ENCODE peak calls at places on chromosomes 1 and 21, in ten cellular contexts. One of them, this sample, is unnamed.

GRCh38 chr1:228150458-228151169 is 884 bp downstream of the GJC2 start:
- DNase-seq in astrocyte of the spinal cord: peak
- DNase-seq in effector memory CD4-positive, alpha-beta T cell: no peak
- DNase-seq in HL-60: no peak
- DNase-seq in D341Med: peak
- DNase-seq in breast epithelium: no peak
- DNase-seq in NCI-H748 treated with DMSO at 0.1 percent for 48 hours: no peak
- DNase-seq in T-helper 22 cell: no peak
- DNase-seq in ecto neural progenitor cell: no peak
- DNase-seq in fibroblast of gingiva: peak
- DNase-seq in this sample: no peak

GRCh38 chr1:94579876-94580294 is 38.3 kb upstream of the F3 start:
- DNase-seq in ecto neural progenitor cell: no peak
- DNase-seq in astrocyte of the spinal cord: peak
- DNase-seq in breast epithelium: no peak
- DNase-seq in fibroblast of gingiva: peak
- DNase-seq in effector memory CD4-positive, alpha-beta T cell: no peak
- DNase-seq in NCI-H748 treated with DMSO at 0.1 percent for 48 hours: no peak
- DNase-seq in D341Med: no peak
- DNase-seq in T-helper 22 cell: no peak
- DNase-seq in HL-60: no peak
- DNase-seq in this sample: no peak

GRCh38 chr1:42439940-42440339 is 15.9 kb downstream of the ZMYND12 start:
- DNase-seq in astrocyte of the spinal cord: peak
- DNase-seq in T-helper 22 cell: no peak
- DNase-seq in NCI-H748 treated with DMSO at 0.1 percent for 48 hours: no peak
- DNase-seq in effector memory CD4-positive, alpha-beta T cell: no peak
- DNase-seq in breast epithelium: no peak
- DNase-seq in D341Med: no peak
- DNase-seq in HL-60: no peak
- DNase-seq in ecto neural progenitor cell: no peak
- DNase-seq in fibroblast of gingiva: peak
- DNase-seq in this sample: peak

GRCh38 chr1:26994772-26995625 is 1.5 kb downstream of the TRNP1 start:
- DNase-seq in HL-60: no peak
- DNase-seq in astrocyte of the spinal cord: no peak
- DNase-seq in fibroblast of gingiva: no peak
- DNase-seq in effector memory CD4-positive, alpha-beta T cell: no peak
- DNase-seq in T-helper 22 cell: no peak
- DNase-seq in breast epithelium: no peak
- DNase-seq in ecto neural progenitor cell: no peak
- DNase-seq in D341Med: no peak
- DNase-seq in NCI-H748 treated with DMSO at 0.1 percent for 48 hours: no peak
- DNase-seq in this sample: no peak

GRCh38 chr21:36504067-36505058 is 24.4 kb upstream of the CLDN14 start:
- DNase-seq in D341Med: no peak
- DNase-seq in breast epithelium: no peak
- DNase-seq in fibroblast of gingiva: peak
- DNase-seq in T-helper 22 cell: no peak
- DNase-seq in effector memory CD4-positive, alpha-beta T cell: no peak
- DNase-seq in astrocyte of the spinal cord: peak
- DNase-seq in ecto neural progenitor cell: no peak
- DNase-seq in HL-60: peak
- DNase-seq in NCI-H748 treated with DMSO at 0.1 percent for 48 hours: peak
- DNase-seq in this sample: peak

GRCh38 chr1:235649722-235650163 is at the start of gene GNG4:
- DNase-seq in breast epithelium: no peak
- DNase-seq in ecto neural progenitor cell: peak
- DNase-seq in D341Med: peak
- DNase-seq in effector memory CD4-positive, alpha-beta T cell: no peak
- DNase-seq in T-helper 22 cell: no peak
- DNase-seq in NCI-H748 treated with DMSO at 0.1 percent for 48 hours: peak
- DNase-seq in HL-60: no peak
- DNase-seq in fibroblast of gingiva: no peak
- DNase-seq in astrocyte of the spinal cord: no peak
- DNase-seq in this sample: no peak

GRCh38 chr1:109784551-109785252 is 21.0 kb upstream of the EPS8L3 start:
- DNase-seq in NCI-H748 treated with DMSO at 0.1 percent for 48 hours: no peak
- DNase-seq in T-helper 22 cell: no peak
- DNase-seq in HL-60: no peak
- DNase-seq in ecto neural progenitor cell: no peak
- DNase-seq in breast epithelium: no peak
- DNase-seq in fibroblast of gingiva: no peak
- DNase-seq in effector memory CD4-positive, alpha-beta T cell: no peak
- DNase-seq in astrocyte of the spinal cord: no peak
- DNase-seq in D341Med: no peak
- DNase-seq in this sample: no peak

GRCh38 chr1:236845830-236846229 is 50.7 kb downstream of the MTR start:
- DNase-seq in NCI-H748 treated with DMSO at 0.1 percent for 48 hours: no peak
- DNase-seq in HL-60: no peak
- DNase-seq in fibroblast of gingiva: no peak
- DNase-seq in D341Med: no peak
- DNase-seq in astrocyte of the spinal cord: no peak
- DNase-seq in T-helper 22 cell: no peak
- DNase-seq in breast epithelium: no peak
- DNase-seq in ecto neural progenitor cell: no peak
- DNase-seq in effector memory CD4-positive, alpha-beta T cell: no peak
- DNase-seq in this sample: no peak

GRCh38 chr1:37497832-37498231 is 16.7 kb downstream of the MEAF6 start:
- DNase-seq in astrocyte of the spinal cord: no peak
- DNase-seq in ecto neural progenitor cell: no peak
- DNase-seq in D341Med: no peak
- DNase-seq in HL-60: no peak
- DNase-seq in NCI-H748 treated with DMSO at 0.1 percent for 48 hours: no peak
- DNase-seq in T-helper 22 cell: no peak
- DNase-seq in effector memory CD4-positive, alpha-beta T cell: no peak
- DNase-seq in breast epithelium: peak
- DNase-seq in fibroblast of gingiva: no peak
- DNase-seq in this sample: no peak

GRCh38 chr1:211642870-211643269 is 32.6 kb downstream of the NEK2 start:
- DNase-seq in T-helper 22 cell: no peak
- DNase-seq in astrocyte of the spinal cord: no peak
- DNase-seq in breast epithelium: no peak
- DNase-seq in NCI-H748 treated with DMSO at 0.1 percent for 48 hours: no peak
- DNase-seq in D341Med: no peak
- DNase-seq in ecto neural progenitor cell: no peak
- DNase-seq in HL-60: no peak
- DNase-seq in fibroblast of gingiva: no peak
- DNase-seq in effector memory CD4-positive, alpha-beta T cell: no peak
- DNase-seq in this sample: no peak

GRCh38 chr1:118979754-118980270 is 8.3 kb downstream of the TBX15 start:
- DNase-seq in astrocyte of the spinal cord: no peak
- DNase-seq in T-helper 22 cell: no peak
- DNase-seq in NCI-H748 treated with DMSO at 0.1 percent for 48 hours: no peak
- DNase-seq in ecto neural progenitor cell: peak
- DNase-seq in fibroblast of gingiva: no peak
- DNase-seq in effector memory CD4-positive, alpha-beta T cell: no peak
- DNase-seq in breast epithelium: no peak
- DNase-seq in D341Med: no peak
- DNase-seq in HL-60: no peak
- DNase-seq in this sample: no peak

GRCh38 chr1:244314921-244315544 is 136.7 kb downstream of the ADSS2 start:
- DNase-seq in T-helper 22 cell: no peak
- DNase-seq in breast epithelium: no peak
- DNase-seq in fibroblast of gingiva: peak
- DNase-seq in NCI-H748 treated with DMSO at 0.1 percent for 48 hours: no peak
- DNase-seq in HL-60: no peak
- DNase-seq in effector memory CD4-positive, alpha-beta T cell: no peak
- DNase-seq in ecto neural progenitor cell: peak
- DNase-seq in astrocyte of the spinal cord: no peak
- DNase-seq in D341Med: no peak
- DNase-seq in this sample: peak

GRCh38 chr21:15379776-15380175 is 315.0 kb upstream of the NRIP1 start:
- DNase-seq in breast epithelium: no peak
- DNase-seq in effector memory CD4-positive, alpha-beta T cell: no peak
- DNase-seq in ecto neural progenitor cell: no peak
- DNase-seq in T-helper 22 cell: no peak
- DNase-seq in astrocyte of the spinal cord: no peak
- DNase-seq in D341Med: peak
- DNase-seq in fibroblast of gingiva: no peak
- DNase-seq in NCI-H748 treated with DMSO at 0.1 percent for 48 hours: no peak
- DNase-seq in HL-60: no peak
- DNase-seq in this sample: no peak

This sample was measured in pulmonary artery endothelial cell.